ENCODE peak calls at places on chromosome 12, in eight cellular contexts. Y is AG04450, U is lower lobe of right lung, X is mammary epithelial cell, R is fibroblast of lung, B is IMR-90, D is A549, J is mesendoderm. N is an unnamed sample.

GRCh38 chr12:29207120-29207519 is 58.0 kb downstream of the FAR2 start:
- DNase-seq in Y (no peak), U (no peak), X (no peak), R (no peak), B (no peak), D (no peak), J (peak), N (no peak)

GRCh38 chr12:98238513-98238912 is 276.9 kb upstream of the TMPO start:
- DNase-seq in Y (peak), U (no peak), X (peak), R (peak), B (peak), D (no peak), J (no peak), N (no peak)

GRCh38 chr12:50043308-50043707 is 14.1 kb upstream of the ASIC1 start:
- DNase-seq in Y (no peak), U (no peak), X (no peak), R (no peak), B (no peak), D (no peak), J (no peak), N (no peak)

GRCh38 chr12:45388545-45388944 is 172.7 kb downstream of the ANO6 start:
- DNase-seq in Y (peak), U (no peak), X (peak), R (peak), B (peak), D (peak), J (peak), N (no peak)

GRCh38 chr12:96906498-96906848 is 584 bp upstream of the NEDD1 start:
- DNase-seq in Y (no peak), U (no peak), X (no peak), R (no peak), B (no peak), D (peak), J (no peak), N (no peak)

GRCh38 chr12:31005944-31006361 is 67.7 kb upstream of the DDX11 start:
- DNase-seq in Y (no peak), U (no peak), X (peak), R (peak), B (peak), D (peak), J (peak), N (peak)

GRCh38 chr12:73950506-73950905 is 587.1 kb upstream of the ATXN7L3B start:
- DNase-seq in Y (no peak), U (no peak), X (no peak), R (no peak), B (no peak), D (no peak), J (no peak), N (no peak)

GRCh38 chr12:109126781-109127180 is 10.4 kb downstream of the ACACB start:
- DNase-seq in Y (no peak), U (no peak), X (no peak), R (peak), B (peak), D (no peak), J (no peak), N (no peak)

GRCh38 chr12:122204829-122205589 is 1.5 kb downstream of the B3GNT4 start:
- DNase-seq in Y (no peak), U (no peak), X (no peak), R (no peak), B (no peak), D (no peak), J (no peak), N (no peak)

GRCh38 chr12:122201381-122201780 is 2.1 kb upstream of the B3GNT4 start:
- DNase-seq in Y (no peak), U (no peak), X (no peak), R (no peak), B (no peak), D (no peak), J (no peak), N (no peak)

GRCh38 chr12:122203968-122204828 is 689 bp downstream of the B3GNT4 start:
- DNase-seq in Y (no peak), U (no peak), X (no peak), R (no peak), B (no peak), D (no peak), J (no peak), N (no peak)

GRCh38 chr12:122202017-122202416 is 1.5 kb upstream of the B3GNT4 start:
- DNase-seq in Y (no peak), U (no peak), X (no peak), R (no peak), B (no peak), D (no peak), J (no peak), N (no peak)

GRCh38 chr12:122203301-122203967 is at the start of gene B3GNT4:
- DNase-seq in Y (no peak), U (peak), X (peak), R (peak), B (peak), D (peak), J (peak), N (no peak)
- H3K27ac ChIP-seq in Y (no peak), U (no peak), X (no peak), R (no peak), B (no peak), D (peak), J (no peak), N (no peak)

GRCh38 chr12:7695159-7695930 is at the start of gene GDF3:
- DNase-seq in Y (no peak), U (no peak), X (no peak), R (peak), B (no peak), D (no peak), J (peak), N (no peak)
- H3K27ac ChIP-seq in Y (no peak), U (no peak), X (no peak), R (no peak), B (no peak), D (no peak), J (peak), N (no peak)

DNA sequence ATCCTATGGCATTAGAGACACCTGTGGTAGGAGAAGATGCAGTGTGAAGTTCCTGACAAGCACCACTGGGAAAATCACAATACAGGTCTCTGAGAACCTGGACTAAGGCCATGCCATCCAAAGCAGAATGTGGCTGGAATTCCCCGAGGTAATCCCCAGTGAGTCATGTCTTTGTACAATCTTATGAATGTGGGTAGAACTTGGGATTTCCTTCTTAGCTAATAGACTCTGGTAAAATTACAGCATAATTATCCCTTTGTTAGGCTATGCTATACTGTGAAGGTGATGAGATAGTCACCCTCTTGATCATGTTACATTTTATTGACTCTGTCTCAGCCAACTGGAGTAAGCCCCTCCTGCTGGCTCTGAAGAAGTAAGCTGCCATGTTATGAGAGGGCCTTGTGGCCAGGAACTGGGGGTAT is 224.3 kb upstream of the DCN start:
- DNase-seq in Y (no peak), U (no peak), X (peak), R (no peak), B (no peak), D (peak), J (peak), N (peak)
- H3K27ac ChIP-seq in Y (no peak), U (no peak), X (no peak), R (no peak), B (no peak), D (peak), J (no peak), N (no peak)

GRCh38 chr12:42648061-42648460 is 58.5 kb upstream of the PRICKLE1 start:
- DNase-seq in Y (no peak), U (no peak), X (no peak), R (no peak), B (no peak), D (no peak), J (no peak), N (no peak)
- H3K27ac ChIP-seq in Y (no peak), U (no peak), X (no peak), R (no peak), B (no peak), D (no peak), J (no peak), N (no peak)

GRCh38 chr12:86260183-86260582 is 4.0 kb upstream of the MGAT4C start:
- DNase-seq in Y (no peak), U (no peak), X (no peak), R (no peak), B (no peak), D (no peak), J (no peak), N (no peak)

GRCh38 chr12:86264451-86265328 is 8.5 kb upstream of the MGAT4C start:
- DNase-seq in Y (no peak), U (peak), X (peak), R (peak), B (no peak), D (no peak), J (peak), N (peak)

GRCh38 chr12:86261142-86261541 is 5.0 kb upstream of the MGAT4C start:
- DNase-seq in Y (no peak), U (no peak), X (peak), R (peak), B (peak), D (no peak), J (no peak), N (no peak)

GRCh38 chr12:86261606-86262005 is 5.4 kb upstream of the MGAT4C start:
- DNase-seq in Y (no peak), U (no peak), X (no peak), R (peak), B (no peak), D (no peak), J (peak), N (no peak)

DNA sequence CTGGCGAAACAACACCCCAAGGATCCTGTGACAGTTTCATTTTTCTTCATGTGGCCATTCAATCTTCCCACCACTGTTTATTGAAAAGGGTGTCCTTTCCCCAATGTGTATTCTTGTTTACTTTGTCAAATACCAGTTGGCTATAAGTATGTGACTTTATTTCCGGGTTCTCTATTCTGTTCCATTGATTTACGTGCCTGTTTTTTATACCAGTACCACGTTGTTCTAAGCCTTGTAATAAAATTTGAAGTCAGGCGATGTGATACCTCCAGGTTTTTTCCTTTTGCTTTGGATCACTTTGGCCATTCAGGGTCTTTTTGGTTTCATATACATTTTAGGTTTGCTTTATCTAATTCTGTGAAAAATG is 9.1 kb upstream of the MGAT4C start:
- DNase-seq in Y (no peak), U (no peak), X (no peak), R (no peak), B (no peak), D (no peak), J (no peak), N (no peak)
- H3K27ac ChIP-seq in Y (no peak), U (peak), X (no peak), R (no peak), B (no peak), D (no peak), J (no peak), N (peak)

DNA sequence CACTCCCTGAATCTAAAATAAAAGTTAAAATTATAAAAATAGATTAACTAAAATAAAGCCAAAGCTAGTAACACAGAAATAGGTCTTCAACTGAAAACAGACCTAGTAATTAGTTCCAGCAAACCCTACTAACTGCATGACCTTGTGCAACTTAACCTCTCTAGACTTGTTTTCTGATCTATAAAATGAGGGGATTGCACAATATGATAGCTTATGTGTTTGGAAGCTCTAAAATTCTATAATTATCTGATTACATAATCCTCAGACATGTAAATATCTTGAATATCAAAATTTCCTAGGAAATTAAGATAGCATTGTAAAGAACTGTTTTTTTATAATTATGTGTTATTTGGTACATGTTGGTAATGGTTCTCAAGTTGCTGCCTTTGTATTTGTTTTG is 144.1 kb upstream of the GRIP1 start:
- DNase-seq in Y (no peak), U (no peak), X (no peak), R (no peak), B (no peak), D (no peak), J (no peak), N (no peak)
- H3K27ac ChIP-seq in Y (no peak), U (no peak), X (peak), R (no peak), B (no peak), D (no peak), J (no peak), N (peak)

DNA sequence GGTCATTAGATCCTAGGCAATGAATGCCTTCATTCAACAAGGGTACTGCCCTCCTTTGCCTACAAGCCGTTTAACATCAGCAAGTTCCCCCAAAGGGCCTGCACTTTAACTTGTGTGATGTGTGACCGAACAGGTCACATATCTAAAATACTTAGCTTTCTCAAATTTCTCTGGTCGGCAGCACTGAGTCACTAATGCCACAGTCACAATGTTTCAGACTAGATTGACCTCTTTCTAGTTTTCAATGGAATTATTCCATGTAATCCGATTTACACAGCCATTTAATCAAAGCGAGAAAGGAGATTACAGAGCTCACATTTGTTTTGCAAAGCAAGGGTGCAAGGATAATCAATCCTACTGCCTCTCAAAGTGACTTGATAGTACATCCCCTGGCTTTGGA is 2.0 kb downstream of the KITLG start:
- DNase-seq in Y (no peak), U (no peak), X (no peak), R (no peak), B (no peak), D (no peak), J (peak), N (no peak)
- H3K27ac ChIP-seq in Y (no peak), U (peak), X (no peak), R (peak), B (no peak), D (peak), J (no peak), N (peak)

GRCh38 chr12:6211421-6211869 is 11.2 kb downstream of the CD9 start:
- DNase-seq in Y (peak), U (no peak), X (no peak), R (peak), B (peak), D (no peak), J (no peak), N (no peak)
- H3K27ac ChIP-seq in Y (peak), U (peak), X (no peak), R (peak), B (peak), D (peak), J (no peak), N (peak)